ENCODE peak calls at places on chromosome 15, in ten cellular contexts. X, J, I, T, W, Z, G, M, H and N are unnamed samples.
A peak's percentile ranks its signal among the peaks of the same experiment; 100 is the strongest.

GRCh38 chr15:77495806-77496589 is 75.3 kb downstream of the HMG20A start:
- DNase-seq in X (peak; percentile 40), W (no peak), J (peak; percentile 52), G (no peak), M (peak; percentile 49), I (no peak), T (no peak), Z (no peak), H (no peak), N (no peak)

GRCh38 chr15:38555686-38556334 is 8.8 kb downstream of the RASGRP1 start:
- DNase-seq in G (no peak), I (no peak), J (no peak), Z (no peak), H (no peak), X (no peak), T (no peak), W (no peak), M (no peak), N (no peak)

GRCh38 chr15:49313650-49314049 is 109.4 kb upstream of the FGF7 start:
- DNase-seq in X (no peak), J (no peak), W (no peak), G (no peak), M (no peak), H (no peak), Z (no peak), T (no peak), I (no peak), N (no peak)

GRCh38 chr15:78302579-78302978 is 3.2 kb upstream of the SKIC8 start:
- DNase-seq in T (no peak), M (no peak), I (no peak), W (no peak), X (no peak), J (no peak), H (no peak), G (no peak), Z (no peak), N (no peak)

GRCh38 chr15:80698636-80699035 is 3.5 kb downstream of the ABHD17C start:
- DNase-seq in G (no peak), I (no peak), W (no peak), X (no peak), H (no peak), M (no peak), Z (no peak), J (no peak), T (no peak), N (no peak)

GRCh38 chr15:65069779-65070546 is 2.2 kb upstream of the RASL12 start:
- DNase-seq in X (no peak), H (no peak), T (no peak), Z (no peak), G (no peak), J (peak; percentile 75), M (no peak), W (no peak), I (no peak), N (no peak)

GRCh38 chr15:70855764-70856163 is 1.8 kb upstream of the LARP6 start:
- DNase-seq in J (no peak), X (no peak), H (no peak), G (no peak), I (no peak), Z (no peak), M (no peak), T (no peak), W (no peak), N (no peak)

GRCh38 chr15:52011711-52012144 is 7.3 kb upstream of the MAPK6 start:
- DNase-seq in I (no peak), Z (no peak), T (no peak), J (no peak), H (no peak), G (peak; percentile 25), M (no peak), X (no peak), W (no peak), N (no peak)

GRCh38 chr15:90101130-90101968 is 919 bp downstream of the IDH2 start:
- DNase-seq in H (no peak), M (peak; percentile 39), Z (peak; percentile 38), I (peak; percentile 57), T (no peak), J (peak; percentile 76), X (peak; percentile 76), W (peak; percentile 55), G (peak; percentile 38), N (peak; percentile 35)

GRCh38 chr15:75695634-75696302 is 16.9 kb downstream of the CSPG4 start:
- DNase-seq in G (no peak), Z (no peak), T (no peak), M (no peak), W (no peak), H (no peak), I (no peak), J (no peak), X (no peak), N (no peak)

GRCh38 chr15:100928632-100929280 is 9.6 kb downstream of the LRRK1 start:
- DNase-seq in I (peak; percentile 63), X (no peak), J (no peak), W (no peak), H (no peak), T (no peak), G (peak; percentile 58), M (no peak), Z (no peak), N (no peak)

GRCh38 chr15:76973362-76973743 is 21.6 kb upstream of the PSTPIP1 start:
- DNase-seq in I (no peak), W (no peak), M (peak; percentile 27), X (no peak), T (no peak), J (peak; percentile 67), H (peak; percentile 45), G (no peak), Z (peak; percentile 35), N (no peak)

GRCh38 chr15:32706704-32707103 is 11.1 kb upstream of the GREM1 start:
- DNase-seq in H (no peak), X (no peak), G (no peak), I (no peak), M (no peak), W (no peak), T (no peak), Z (no peak), J (no peak), N (no peak)

GRCh38 chr15:88986949-88987589 is 73.9 kb upstream of the MFGE8 start:
- DNase-seq in Z (peak; percentile 42), W (no peak), M (no peak), J (no peak), G (no peak), H (peak; percentile 42), I (no peak), X (no peak), T (no peak), N (no peak)

GRCh38 chr15:70055601-70056051 is 42.1 kb downstream of the TLE3 start:
- DNase-seq in G (no peak), I (no peak), W (no peak), Z (peak; percentile 21), X (no peak), M (no peak), T (peak; percentile 53), J (no peak), H (no peak), N (peak; percentile 9)

GRCh38 chr15:68511073-68511991 is 67.5 kb upstream of the CORO2B start:
- DNase-seq in G (no peak), X (no peak), I (no peak), M (no peak), W (no peak), Z (no peak), J (peak; percentile 58), H (no peak), T (no peak), N (peak; percentile 65)
- H3K27ac ChIP-seq in G (no peak overlapping the region), X (no peak overlapping the region), I (no peak overlapping the region), M (no peak overlapping the region), W (no peak overlapping the region), Z (no peak overlapping the region), J (peak overlapping the region; percentile 53), H (no peak overlapping the region), T (peak overlapping the region; percentile 69), N (peak overlapping the region; percentile 92)

GRCh38 chr15:58743161-58743502 is 6.4 kb downstream of the ADAM10 start:
- DNase-seq in H (no peak), T (no peak), G (no peak), J (no peak), W (no peak), X (no peak), Z (no peak), I (no peak), M (no peak), N (no peak)

GRCh38 chr15:58742424-58743160 is 6.9 kb downstream of the ADAM10 start:
- DNase-seq in H (no peak), I (no peak), M (no peak), G (no peak), X (no peak), J (no peak), T (no peak), W (no peak), Z (no peak), N (no peak)

GRCh38 chr15:58742022-58742421 is 7.5 kb downstream of the ADAM10 start:
- DNase-seq in M (no peak), W (no peak), T (no peak), Z (no peak), J (no peak), X (no peak), H (no peak), G (no peak), I (no peak), N (no peak)

GRCh38 chr15:58738051-58738707 is 11.3 kb downstream of the ADAM10 start:
- DNase-seq in X (no peak), J (no peak), Z (no peak), H (no peak), I (no peak), T (no peak), M (no peak), W (no peak), G (no peak), N (no peak)

DNA sequence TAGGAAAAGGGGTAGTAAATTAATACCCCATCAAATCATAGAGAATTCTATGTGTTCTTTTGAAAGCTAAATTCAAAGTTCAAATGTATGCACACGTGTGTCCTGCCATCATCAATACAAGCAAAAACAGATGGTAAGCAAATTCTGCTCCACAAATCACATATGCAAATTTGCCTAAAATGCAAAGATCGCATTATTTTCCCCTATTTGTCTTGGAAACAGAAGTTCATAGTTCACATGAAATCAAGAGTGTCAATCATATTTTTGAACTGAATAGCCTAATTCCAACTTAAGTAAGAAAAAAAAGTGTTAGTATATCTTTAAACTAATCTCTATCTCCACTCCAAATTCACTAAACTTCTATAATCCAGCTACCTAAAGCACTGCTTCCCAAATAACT is 8.5 kb downstream of the ADAM10 start:
- DNase-seq in Z (no peak), M (no peak), H (no peak), W (no peak), J (no peak), T (no peak), X (no peak), G (no peak), I (no peak), N (no peak)
- TF ChIP-seq POLR2A in Z (no peak), M (no peak), H (no peak), W (no peak), J (no peak), T (no peak), X (no peak), G (no peak), I (no peak), N (no peak)

GRCh38 chr15:60969658-60970057 is 259.4 kb downstream of the RORA start:
- DNase-seq in M (no peak), T (no peak), X (no peak), G (no peak), W (no peak), J (no peak), Z (no peak), H (no peak), I (no peak), N (no peak)
- H3K27ac ChIP-seq in M (no peak overlapping the region), T (peak overlapping the region; percentile 80), X (no peak overlapping the region), G (no peak overlapping the region), W (no peak overlapping the region), J (no peak overlapping the region), Z (no peak overlapping the region), H (no peak overlapping the region), I (no peak overlapping the region), N (no peak overlapping the region)

GRCh38 chr15:29822100-29822684 is at the start of gene TJP1:
- DNase-seq in Z (peak; percentile 87), M (peak; percentile 84), H (peak; percentile 84), I (peak; percentile 81), J (peak; percentile 89), G (peak; percentile 75), X (peak; percentile 87), W (peak; percentile 83), T (peak; percentile 66), N (peak; percentile 80)
- TF ChIP-seq POLR2A in Z (peak; percentile 91), M (peak; percentile 95), H (peak; percentile 97), I (peak; percentile 81), J (peak; percentile 93), G (peak; percentile 93), X (peak; percentile 97), W (no peak), T (no peak), N (peak; percentile 95)